ENCODE peak calls at places on chromosomes 6 and 20, in six cellular contexts. W is WERI-Rb-1; X is hepatocyte; J is heart left ventricle; Y is naive thymus-derived CD4-positive, alpha-beta T cell; N is H1. C is an unnamed sample.

GRCh38 chr6:6191476-6191875 is 129.0 kb downstream of the F13A1 start:
- DNase-seq in W (no peak), X (no peak), J (no peak), Y (no peak), N (peak), C (no peak)

GRCh38 chr20:57031867-57032355 is 234.5 kb downstream of the BMP7 start:
- DNase-seq in W (no peak), X (no peak), J (no peak), Y (no peak), N (no peak), C (no peak)

GRCh38 chr6:142856857-142857608 is 87.9 kb downstream of the HIVEP2 start:
- DNase-seq in W (no peak), X (no peak), J (no peak), Y (peak), N (no peak), C (no peak)

GRCh38 chr6:157219201-157220200 is 103.8 kb downstream of the TMEM242 start:
- DNase-seq in W (no peak), X (no peak), J (peak), Y (no peak), N (no peak), C (no peak)

GRCh38 chr20:45857836-45858250 is 429 bp downstream of the ZSWIM3 start:
- DNase-seq in W (no peak), X (no peak), J (no peak), Y (no peak), N (no peak), C (no peak)

GRCh38 chr6:25060522-25060921 is 124.8 kb upstream of the RIPOR2 start:
- DNase-seq in W (no peak), X (no peak), J (no peak), Y (no peak), N (no peak), C (no peak)

GRCh38 chr20:17625246-17626051 is 55.6 kb downstream of the DSTN start:
- DNase-seq in W (no peak), X (no peak), J (peak), Y (no peak), N (no peak), C (no peak)

GRCh38 chr6:106134906-106135634 is 48.9 kb downstream of the PRDM1 start:
- DNase-seq in W (no peak), X (peak), J (no peak), Y (no peak), N (no peak), C (no peak)

GRCh38 chr20:33816191-33816590 is 5.0 kb downstream of the CHMP4B start:
- DNase-seq in W (no peak), X (no peak), J (no peak), Y (no peak), N (no peak), C (no peak)
- H3K27ac ChIP-seq in W (no peak), X (no peak), J (no peak), Y (no peak), N (no peak), C (no peak)

GRCh38 chr6:160221918-160222317 is 36.7 kb downstream of the SLC22A2 start:
- DNase-seq in W (no peak), X (no peak), J (no peak), Y (no peak), N (no peak), C (no peak)
- H3K27ac ChIP-seq in W (no peak), X (peak), J (no peak), Y (no peak), N (no peak), C (no peak)

DNA sequence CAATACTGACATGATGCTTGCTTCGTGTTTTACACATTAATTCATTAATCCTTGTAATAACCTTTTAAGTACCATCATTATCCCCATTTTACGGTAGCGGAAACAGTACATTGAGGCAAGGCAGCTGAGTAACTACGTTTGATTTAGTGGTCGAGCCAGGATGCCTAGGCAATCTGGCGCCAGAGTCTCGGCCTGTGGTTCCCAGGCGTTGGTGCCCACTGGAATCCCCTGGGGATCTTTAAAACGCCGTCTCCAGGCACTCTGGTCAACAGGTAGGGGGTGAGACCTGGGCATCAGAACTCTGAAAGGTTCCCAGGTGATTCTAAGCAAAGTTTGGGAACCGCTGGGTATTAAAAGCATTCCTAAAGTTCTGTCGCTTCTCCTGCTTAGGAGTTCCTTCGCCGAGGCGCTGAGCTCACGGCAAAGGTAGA is 998 bp downstream of the DTNBP1 start:
- DNase-seq in W (peak), X (no peak), J (no peak), Y (no peak), N (no peak), C (no peak)
- H3K27ac ChIP-seq in W (peak), X (peak), J (peak), Y (peak), N (no peak), C (peak)

GRCh38 chr6:131638013-131638412 is 911 bp downstream of the ENPP3 start:
- DNase-seq in W (no peak), X (no peak), J (no peak), Y (no peak), N (no peak), C (no peak)
- H3K27ac ChIP-seq in W (no peak), X (no peak), J (no peak), Y (no peak), N (no peak), C (no peak)

GRCh38 chr6:100880149-100880900 is 804 bp downstream of the ASCC3 start:
- DNase-seq in W (no peak), X (peak), J (no peak), Y (no peak), N (no peak), C (no peak)

GRCh38 chr6:100880901-100881706 is at the start of gene ASCC3:
- DNase-seq in W (peak), X (peak), J (peak), Y (peak), N (peak), C (peak)

GRCh38 chr6:100877851-100878250 is 3.3 kb downstream of the ASCC3 start:
- DNase-seq in W (no peak), X (no peak), J (no peak), Y (no peak), N (no peak), C (no peak)

GRCh38 chr6:100881707-100882040 is 545 bp upstream of the ASCC3 start:
- DNase-seq in W (no peak), X (no peak), J (no peak), Y (no peak), N (no peak), C (no peak)

GRCh38 chr6:100879317-100879716 is 1.8 kb downstream of the ASCC3 start:
- DNase-seq in W (no peak), X (no peak), J (no peak), Y (no peak), N (no peak), C (no peak)
- H3K27ac ChIP-seq in W (no peak), X (no peak), J (no peak), Y (no peak), N (peak), C (no peak)

DNA sequence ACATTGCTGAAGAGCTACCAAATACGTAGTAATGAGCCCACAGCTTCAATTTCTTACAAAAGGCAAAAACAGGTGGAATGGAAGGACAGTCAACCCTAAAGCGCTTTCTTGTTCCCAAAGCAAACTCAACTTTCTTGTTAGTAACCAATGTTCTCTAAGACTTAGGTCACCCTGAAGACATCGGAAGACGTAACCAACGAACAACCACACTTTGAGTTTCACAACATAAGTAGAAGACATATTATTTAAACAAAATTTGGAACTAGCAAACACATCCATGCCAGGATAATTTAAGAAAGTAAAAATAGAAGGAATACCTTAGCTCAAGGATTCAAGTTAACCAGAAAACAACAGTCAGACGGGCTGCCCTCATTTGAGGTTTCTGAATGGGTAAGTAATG is 51.0 kb downstream of the CNKSR3 start:
- DNase-seq in W (no peak), X (no peak), J (no peak), Y (no peak), N (no peak), C (no peak)
- H3K27ac ChIP-seq in W (no peak), X (no peak), J (no peak), Y (no peak), N (no peak), C (no peak)

DNA sequence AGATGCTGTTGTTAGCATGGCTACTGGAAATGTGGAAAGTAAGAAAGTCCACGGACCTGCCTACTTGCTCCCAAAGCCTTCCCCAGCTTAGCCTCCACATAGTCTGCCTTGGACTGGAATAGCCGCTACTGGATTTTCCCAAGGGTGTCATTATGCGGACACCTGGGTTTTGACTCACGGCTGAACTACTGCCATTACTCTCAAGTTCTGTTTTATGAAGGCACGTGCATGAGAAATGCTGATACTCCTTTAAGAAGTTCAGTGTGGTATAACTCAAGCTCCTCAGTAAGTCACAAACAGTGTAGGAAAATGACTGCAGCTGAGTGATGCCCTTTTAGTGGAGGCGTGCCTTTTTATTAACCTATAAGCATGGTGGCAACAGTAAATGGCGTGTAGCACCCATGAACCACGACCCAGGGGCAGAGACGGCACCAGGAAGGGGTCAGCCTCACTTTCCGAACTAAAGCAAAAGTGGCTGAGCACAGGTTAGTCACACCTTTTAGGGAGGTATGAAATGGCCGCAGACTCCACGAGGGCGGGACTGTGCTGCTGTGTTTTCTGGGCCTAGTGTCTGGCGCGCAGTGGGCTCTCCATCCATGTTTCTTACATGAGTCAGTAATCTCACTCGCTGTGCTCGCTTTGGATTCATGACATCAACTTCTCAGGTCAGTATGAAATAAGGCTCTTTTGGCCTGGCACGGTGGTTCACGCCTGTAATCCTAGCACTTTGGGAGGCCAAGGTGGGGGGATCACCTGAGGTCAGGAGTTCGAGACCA is 23.9 kb downstream of the PSMG4 start:
- DNase-seq in W (peak), X (no peak), J (no peak), Y (no peak), N (no peak), C (no peak)
- H3K27ac ChIP-seq in W (no peak), X (peak), J (peak), Y (no peak), N (no peak), C (no peak)

GRCh38 chr6:49504666-49505065 is 4.9 kb downstream of the GLYATL3 start:
- DNase-seq in W (no peak), X (no peak), J (no peak), Y (no peak), N (no peak), C (no peak)

GRCh38 chr6:49499623-49500022 is at the start of gene GLYATL3:
- DNase-seq in W (no peak), X (no peak), J (no peak), Y (no peak), N (no peak), C (no peak)

GRCh38 chr6:49497308-49497707 is 2.4 kb upstream of the GLYATL3 start:
- DNase-seq in W (no peak), X (no peak), J (no peak), Y (no peak), N (no peak), C (no peak)

GRCh38 chr6:49499121-49499520 is 602 bp upstream of the GLYATL3 start:
- DNase-seq in W (no peak), X (no peak), J (no peak), Y (no peak), N (no peak), C (no peak)
- H3K27ac ChIP-seq in W (no peak), X (no peak), J (no peak), Y (no peak), N (no peak), C (no peak)

GRCh38 chr6:35019831-35020230 is 121.3 kb downstream of the TCP11 start:
- DNase-seq in W (no peak), X (no peak), J (no peak), Y (no peak), N (no peak), C (no peak)
- H3K27ac ChIP-seq in W (no peak), X (peak), J (peak), Y (no peak), N (no peak), C (peak)

DNA sequence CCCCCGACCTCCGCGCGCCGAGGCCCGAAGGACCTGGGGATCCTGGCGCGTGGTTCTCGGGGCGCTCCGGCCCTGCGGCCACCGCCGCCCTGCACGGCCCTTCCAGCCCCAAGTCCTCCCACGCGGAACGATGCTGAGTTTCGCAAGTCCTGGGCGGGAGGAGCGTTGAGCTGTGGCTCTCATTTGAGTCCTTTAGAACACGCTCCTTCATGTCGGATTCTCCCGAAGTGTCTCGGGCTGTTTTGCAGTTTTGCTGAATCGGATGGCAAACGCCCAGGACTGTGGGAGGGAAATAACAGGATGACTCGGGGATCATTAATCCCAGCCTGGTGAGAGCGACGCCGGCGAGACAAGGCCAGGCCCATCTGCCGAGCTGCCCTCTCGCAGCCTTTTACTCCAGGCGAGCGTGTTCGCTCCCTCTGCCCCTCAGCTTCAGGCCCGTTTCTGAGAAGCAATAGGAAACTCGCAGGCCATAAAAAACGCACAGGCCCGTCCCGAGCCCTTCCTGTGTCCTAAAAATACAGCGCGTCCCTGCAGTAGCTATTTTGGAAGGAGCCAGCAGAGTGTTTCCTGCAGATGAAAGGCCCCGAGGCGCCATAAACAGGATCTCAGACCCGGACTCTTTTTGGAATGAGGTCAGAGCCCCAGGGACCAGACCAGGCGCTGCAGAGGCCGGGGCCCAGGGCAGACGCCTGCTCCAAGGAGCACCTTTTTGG is 153.5 kb downstream of the DLL1 start:
- DNase-seq in W (no peak), X (no peak), J (peak), Y (no peak), N (peak), C (no peak)
- H3K27ac ChIP-seq in W (no peak), X (no peak), J (peak), Y (no peak), N (no peak), C (peak)